ENCODE peak calls at places on chromosomes 5 and 9, in eight cellular contexts. K is astrocyte of the spinal cord, W is MCF 10A, X is stomach, N is breast epithelium, R is upper lobe of left lung, O is AG10803, T is AG04450. Z is an unnamed sample.

GRCh38 chr5:67549947-67550346 is 353.3 kb upstream of the CD180 start:
- DNase-seq in K (no peak), W (no peak), X (no peak), N (no peak), R (no peak), O (no peak), T (no peak), Z (no peak)

GRCh38 chr5:55580042-55580441 is 45.3 kb upstream of the PLPP1 start:
- DNase-seq in K (no peak), W (no peak), X (no peak), N (no peak), R (no peak), O (no peak), T (no peak), Z (no peak)

GRCh38 chr5:54895816-54896341 is 89.5 kb downstream of the ESM1 start:
- DNase-seq in K (peak; percentile 59), W (peak; percentile 73), X (peak; percentile 50), N (no peak), R (no peak), O (peak; percentile 74), T (no peak), Z (no peak)

GRCh38 chr5:33659526-33660169 is 218.9 kb downstream of the TARS1 start:
- DNase-seq in K (no peak), W (no peak), X (no peak), N (no peak), R (no peak), O (peak; percentile 74), T (no peak), Z (no peak)

GRCh38 chr5:173172166-173172565 is 27.8 kb downstream of the BNIP1 start:
- DNase-seq in K (no peak), W (no peak), X (no peak), N (no peak), R (no peak), O (no peak), T (no peak), Z (no peak)

GRCh38 chr5:158264264-158264663 is 405.3 kb upstream of the CLINT1 start:
- DNase-seq in K (no peak), W (no peak), X (no peak), N (no peak), R (no peak), O (no peak), T (no peak), Z (no peak)

GRCh38 chr9:68949271-68950000 is 64.5 kb downstream of the PRKACG start:
- DNase-seq in K (no peak), W (no peak), X (no peak), N (no peak), R (no peak), O (peak; percentile 3), T (no peak), Z (no peak)

GRCh38 chr5:1167361-1167727 is 34.1 kb upstream of the SLC6A19 start:
- DNase-seq in K (no peak), W (no peak), X (no peak), N (no peak), R (no peak), O (no peak), T (no peak), Z (no peak)

GRCh38 chr9:135850737-135851136 is 56.6 kb downstream of the CAMSAP1 start:
- DNase-seq in K (no peak), W (no peak), X (no peak), N (no peak), R (no peak), O (no peak), T (no peak), Z (no peak)

GRCh38 chr9:98142182-98142924 is 23.3 kb upstream of the TRIM14 start:
- DNase-seq in K (no peak), W (peak; percentile 92), X (peak; percentile 91), N (peak; percentile 76), R (peak; percentile 83), O (peak; percentile 6), T (no peak), Z (no peak)

GRCh38 chr9:11742471-11742870 is 950.7 kb upstream of the TYRP1 start:
- DNase-seq in K (no peak), W (no peak), X (no peak), N (no peak), R (no peak), O (no peak), T (no peak), Z (no peak)

GRCh38 chr9:136537896-136538598 is 7.8 kb downstream of the NOTCH1 start:
- DNase-seq in K (no peak), W (no peak), X (no peak), N (no peak), R (peak; percentile 78), O (no peak), T (no peak), Z (no peak)

GRCh38 chr9:36150529-36151305 is 14.2 kb downstream of the GLIPR2 start:
- DNase-seq in K (no peak), W (no peak), X (no peak), N (no peak), R (no peak), O (peak; percentile 48), T (no peak), Z (no peak)

GRCh38 chr5:139862803-139863202 is 67.2 kb downstream of the PSD2 start:
- DNase-seq in K (no peak), W (no peak), X (no peak), N (no peak), R (no peak), O (no peak), T (no peak), Z (no peak)
- TF ChIP-seq CTCF in K (no peak), W (no peak), X (no peak), N (no peak), R (no peak), O (no peak), T (peak; percentile 12), Z (no peak)

DNA sequence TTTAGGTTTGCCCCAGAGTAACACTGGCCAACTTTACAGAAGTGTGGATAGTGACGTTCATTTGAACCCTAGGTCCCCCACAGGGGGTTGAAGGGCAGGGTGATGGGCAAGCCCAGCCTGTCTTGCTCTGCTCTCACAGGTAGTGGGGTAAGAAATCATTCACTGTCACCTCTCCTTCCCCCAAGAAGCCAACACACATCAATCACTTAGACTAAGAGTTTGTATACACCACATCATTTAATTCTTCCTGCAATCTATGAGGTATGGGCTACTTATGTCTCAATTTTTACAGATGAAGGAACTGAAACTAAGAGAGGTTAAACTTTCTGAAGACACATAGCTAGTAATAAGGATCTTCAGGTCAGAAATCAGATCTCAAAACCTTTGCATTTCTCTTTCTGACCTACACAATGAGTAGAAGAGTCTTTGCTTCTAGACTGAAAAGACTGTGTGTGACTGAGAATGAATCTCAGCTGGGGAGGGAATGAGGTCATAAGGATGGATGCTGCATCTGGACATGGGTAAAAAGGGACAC is 80.9 kb upstream of the EQTN start:
- DNase-seq in K (no peak), W (no peak), X (no peak), N (no peak), R (no peak), O (no peak), T (no peak), Z (no peak)
- TF ChIP-seq CTCF in K (no peak), W (no peak), X (no peak), N (no peak), R (no peak), O (no peak), T (no peak), Z (no peak)

DNA sequence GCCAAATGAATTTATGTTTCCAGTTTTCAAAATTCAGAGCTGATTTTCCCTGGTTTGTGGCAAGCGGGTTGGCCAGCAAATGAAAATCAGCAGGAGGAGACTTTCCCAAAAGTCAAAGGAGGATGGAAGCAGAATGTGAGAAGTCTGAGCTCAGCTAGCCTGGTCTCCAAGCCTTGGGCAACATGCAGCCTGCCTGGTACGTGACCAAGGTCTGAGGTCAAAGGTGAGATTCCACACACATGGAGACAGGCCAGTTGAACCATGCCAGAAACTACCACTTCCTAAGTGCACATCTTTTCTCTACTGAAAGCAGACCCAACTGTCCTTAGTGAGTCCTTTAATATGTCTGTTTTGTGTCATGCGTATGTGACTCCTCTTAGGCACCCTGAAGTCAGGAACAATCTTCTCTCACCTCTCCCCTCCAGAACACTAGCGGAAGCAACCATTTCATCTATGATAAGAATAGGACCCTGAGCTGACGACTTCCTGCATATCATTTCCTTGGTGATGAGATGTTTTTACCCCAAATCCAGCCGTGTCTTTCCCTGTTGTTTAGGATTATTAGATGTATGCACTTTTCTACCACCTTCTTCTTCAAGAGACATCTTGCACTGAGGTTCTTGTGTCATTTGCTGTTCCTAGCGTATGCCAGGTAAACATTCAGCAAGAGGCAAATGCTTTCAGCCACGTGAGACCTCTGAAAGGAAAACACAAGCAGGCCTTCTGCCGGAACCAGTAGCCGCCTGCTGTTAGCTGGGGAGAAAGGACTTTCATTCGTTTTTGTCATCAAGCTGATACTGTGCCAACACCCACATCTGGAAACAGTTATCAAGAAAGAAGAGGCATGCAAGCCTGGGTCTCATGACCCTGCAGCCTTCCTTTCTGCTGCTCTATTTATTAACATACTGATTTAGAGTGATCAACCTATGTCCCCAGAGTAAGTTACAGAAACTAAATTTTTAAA is 9.7 kb upstream of the TGFBI start:
- DNase-seq in K (peak; percentile 98), W (peak; percentile 93), X (no peak), N (no peak), R (no peak), O (peak; percentile 99), T (peak; percentile 97), Z (no peak)
- TF ChIP-seq CTCF in K (peak; percentile 45), W (peak; percentile 12), X (peak; percentile 18), N (no peak), R (no peak), O (peak; percentile 74), T (peak; percentile 58), Z (no peak)

GRCh38 chr5:43068037-43068436 is 27.9 kb upstream of the ANXA2R start:
- DNase-seq in K (no peak), W (no peak), X (no peak), N (no peak), R (no peak), O (no peak), T (no peak), Z (no peak)

GRCh38 chr5:43063731-43064171 is 23.6 kb upstream of the ANXA2R start:
- DNase-seq in K (peak; percentile 60), W (peak; percentile 21), X (no peak), N (no peak), R (no peak), O (no peak), T (no peak), Z (no peak)

GRCh38 chr5:43066799-43067741 is 27.0 kb upstream of the ANXA2R start:
- DNase-seq in K (peak; percentile 93), W (peak; percentile 91), X (peak; percentile 87), N (peak; percentile 77), R (no peak), O (peak; percentile 91), T (peak; percentile 79), Z (peak; percentile 83)

GRCh38 chr5:43066231-43066798 is 26.2 kb upstream of the ANXA2R start:
- DNase-seq in K (peak; percentile 77), W (peak; percentile 67), X (peak; percentile 82), N (peak; percentile 77), R (peak; percentile 95), O (peak; percentile 70), T (no peak), Z (peak; percentile 72)

GRCh38 chr5:43065384-43066230 is 25.5 kb upstream of the ANXA2R start:
- DNase-seq in K (peak; percentile 69), W (peak; percentile 70), X (peak; percentile 52), N (peak; percentile 63), R (peak; percentile 89), O (peak; percentile 82), T (no peak), Z (peak; percentile 55)
- TF ChIP-seq CTCF in K (no peak), W (no peak), X (no peak), N (no peak), R (no peak), O (no peak), T (no peak), Z (no peak)